ENCODE peak calls at places on chromosomes 6 and 20, in six cellular contexts. N, X, C, V, Q and J are unnamed samples.

GRCh38 chr6:52013035-52013434 is 74.4 kb downstream of the PKHD1 start:
- DNase-seq in N (no peak), X (peak), C (no peak), V (no peak), Q (no peak), J (no peak)

GRCh38 chr6:44234101-44235090 is 11.0 kb downstream of the SLC29A1 start:
- DNase-seq in N (peak), X (peak), C (peak), V (peak), Q (no peak), J (peak)

GRCh38 chr6:156791261-156791850 is 14.2 kb downstream of the ARID1B start:
- DNase-seq in N (peak), X (peak), C (peak), V (peak), Q (no peak), J (peak)

GRCh38 chr6:106287215-106287614 is 38.3 kb downstream of the ATG5 start:
- DNase-seq in N (no peak), X (no peak), C (no peak), V (no peak), Q (no peak), J (no peak)

GRCh38 chr6:71375676-71376075 is 87.1 kb downstream of the OGFRL1 start:
- DNase-seq in N (peak), X (no peak), C (no peak), V (no peak), Q (no peak), J (no peak)

GRCh38 chr20:50396623-50397022 is 113.6 kb upstream of the PTPN1 start:
- DNase-seq in N (no peak), X (no peak), C (no peak), V (no peak), Q (no peak), J (no peak)

GRCh38 chr6:122476131-122476530 is 4.5 kb upstream of the SERINC1 start:
- DNase-seq in N (peak), X (peak), C (no peak), V (peak), Q (no peak), J (peak)

GRCh38 chr6:113328886-113329381 is 528.2 kb upstream of the MARCKS start:
- DNase-seq in N (peak), X (no peak), C (no peak), V (no peak), Q (no peak), J (no peak)

GRCh38 chr20:40568200-40568599 is 120.8 kb downstream of the MAFB start:
- DNase-seq in N (no peak), X (no peak), C (no peak), V (no peak), Q (no peak), J (no peak)

GRCh38 chr6:47789553-47789952 is 7.7 kb downstream of the OPN5 start:
- DNase-seq in N (no peak), X (no peak), C (no peak), V (no peak), Q (no peak), J (no peak)

GRCh38 chr6:41462980-41463930 is 82.9 kb upstream of the FOXP4 start:
- DNase-seq in N (peak), X (peak), C (peak), V (peak), Q (no peak), J (peak)

GRCh38 chr6:38522322-38522721 is 117.4 kb downstream of the BTBD9 start:
- DNase-seq in N (peak), X (no peak), C (no peak), V (no peak), Q (no peak), J (no peak)

GRCh38 chr6:28634758-28635546 is 109.3 kb downstream of the GPX5 start:
- DNase-seq in N (peak), X (peak), C (peak), V (no peak), Q (no peak), J (no peak)

GRCh38 chr6:130827247-130828149 is at the start of gene SMLR1:
- DNase-seq in N (no peak), X (no peak), C (no peak), V (no peak), Q (no peak), J (no peak)

GRCh38 chr20:37941332-37941731 is 38.4 kb downstream of the VSTM2L start:
- DNase-seq in N (no peak), X (no peak), C (no peak), V (no peak), Q (no peak), J (peak)

GRCh38 chr6:12594541-12594893 is 122.0 kb upstream of the PHACTR1 start:
- DNase-seq in N (no peak), X (no peak), C (peak), V (no peak), Q (no peak), J (peak)

GRCh38 chr6:136792066-136792944 is at the start of gene MAP3K5:
- DNase-seq in N (peak), X (peak), C (peak), V (peak), Q (peak), J (peak)

GRCh38 chr6:41467106-41467505 is 79.1 kb upstream of the FOXP4 start:
- DNase-seq in N (no peak), X (no peak), C (no peak), V (no peak), Q (no peak), J (no peak)

GRCh38 chr6:151808331-151809241 is 1.1 kb downstream of the ESR1 start:
- DNase-seq in N (no peak), X (no peak), C (peak), V (no peak), Q (no peak), J (no peak)

GRCh38 chr20:50663095-50663821 is 28.1 kb downstream of the RIPOR3 start:
- DNase-seq in N (no peak), X (no peak), C (no peak), V (peak), Q (no peak), J (peak)

GRCh38 chr20:63052571-63053429 is 46.0 kb upstream of the BHLHE23 start:
- DNase-seq in N (no peak), X (no peak), C (no peak), V (no peak), Q (no peak), J (no peak)

GRCh38 chr6:90411292-90411781 is 114.7 kb upstream of the BACH2 start:
- DNase-seq in N (no peak), X (no peak), C (peak), V (no peak), Q (no peak), J (no peak)

GRCh38 chr20:54134445-54135220 is 39.2 kb downstream of the CYP24A1 start:
- DNase-seq in N (no peak), X (peak), C (no peak), V (peak), Q (no peak), J (no peak)

GRCh38 chr6:107630341-107630995 is 140.6 kb downstream of the SOBP start:
- DNase-seq in N (no peak), X (no peak), C (no peak), V (no peak), Q (no peak), J (no peak)

GRCh38 chr6:39347906-39348585 is 25.5 kb upstream of the KCNK16 start:
- DNase-seq in N (peak), X (peak), C (peak), V (peak), Q (no peak), J (peak)

GRCh38 chr6:1004885-1005635 is 306.8 kb upstream of the FOXQ1 start:
- DNase-seq in N (no peak), X (peak), C (no peak), V (no peak), Q (no peak), J (no peak)

GRCh38 chr20:36384022-36384619 is 78.0 kb downstream of the DLGAP4 start:
- DNase-seq in N (peak), X (peak), C (peak), V (peak), Q (no peak), J (peak)

GRCh38 chr6:140854363-140854762 is 1278.4 kb upstream of the GJE1 start:
- DNase-seq in N (no peak), X (no peak), C (no peak), V (no peak), Q (no peak), J (no peak)